ENCODE peak calls at places on chromosomes 3 and 15, in six cellular contexts. One of them, this sample, is unnamed.

GRCh38 chr3:123122525-123123315 is 55.9 kb downstream of the PDIA5 start:
- DNase-seq in MM.1S: no peak
- DNase-seq in AG09309: no peak
- DNase-seq in neuronal stem cell: no peak
- DNase-seq in heart right ventricle: no peak
- DNase-seq in fibroblast of lung: peak
- DNase-seq in this sample: no peak

GRCh38 chr15:73838795-73839565 is 34.4 kb upstream of the TBC1D21 start:
- DNase-seq in MM.1S: no peak
- DNase-seq in AG09309: no peak
- DNase-seq in neuronal stem cell: no peak
- DNase-seq in heart right ventricle: peak
- DNase-seq in fibroblast of lung: no peak
- DNase-seq in this sample: peak

GRCh38 chr15:25469377-25469776 is 30.6 kb upstream of the UBE3A start:
- DNase-seq in MM.1S: no peak
- DNase-seq in AG09309: no peak
- DNase-seq in neuronal stem cell: no peak
- DNase-seq in heart right ventricle: peak
- DNase-seq in fibroblast of lung: no peak
- DNase-seq in this sample: no peak

GRCh38 chr3:138567403-138567802 is 26.7 kb downstream of the CEP70 start:
- DNase-seq in MM.1S: peak
- DNase-seq in AG09309: no peak
- DNase-seq in neuronal stem cell: no peak
- DNase-seq in heart right ventricle: no peak
- DNase-seq in fibroblast of lung: no peak
- DNase-seq in this sample: no peak

GRCh38 chr3:47443611-47443995 is 32.1 kb downstream of the SCAP start:
- DNase-seq in MM.1S: no peak
- DNase-seq in AG09309: no peak
- DNase-seq in neuronal stem cell: no peak
- DNase-seq in heart right ventricle: no peak
- DNase-seq in fibroblast of lung: no peak
- DNase-seq in this sample: no peak

GRCh38 chr3:149702691-149703426 is 45.0 kb upstream of the WWTR1 start:
- DNase-seq in MM.1S: no peak
- DNase-seq in AG09309: peak
- DNase-seq in neuronal stem cell: no peak
- DNase-seq in heart right ventricle: no peak
- DNase-seq in fibroblast of lung: peak
- DNase-seq in this sample: no peak

GRCh38 chr3:7977245-7978103 is 524.1 kb upstream of the LMCD1 start:
- DNase-seq in MM.1S: no peak
- DNase-seq in AG09309: no peak
- DNase-seq in neuronal stem cell: peak
- DNase-seq in heart right ventricle: peak
- DNase-seq in fibroblast of lung: peak
- DNase-seq in this sample: no peak

GRCh38 chr15:66698318-66698961 is 3.6 kb upstream of the SMAD6 start:
- DNase-seq in MM.1S: peak
- DNase-seq in AG09309: no peak
- DNase-seq in neuronal stem cell: peak
- DNase-seq in heart right ventricle: peak
- DNase-seq in fibroblast of lung: peak
- DNase-seq in this sample: peak

GRCh38 chr3:53238051-53238850 is 17.6 kb downstream of the TKT start:
- DNase-seq in MM.1S: no peak
- DNase-seq in AG09309: peak
- DNase-seq in neuronal stem cell: no peak
- DNase-seq in heart right ventricle: no peak
- DNase-seq in fibroblast of lung: peak
- DNase-seq in this sample: no peak

GRCh38 chr15:74901612-74902063 is 5.0 kb downstream of the FAM219B start:
- DNase-seq in MM.1S: peak
- DNase-seq in AG09309: no peak
- DNase-seq in neuronal stem cell: peak
- DNase-seq in heart right ventricle: peak
- DNase-seq in fibroblast of lung: peak
- DNase-seq in this sample: peak

GRCh38 chr15:91852741-91853500 is 587 bp upstream of the SLCO3A1 start:
- DNase-seq in MM.1S: peak
- DNase-seq in AG09309: peak
- DNase-seq in neuronal stem cell: peak
- DNase-seq in heart right ventricle: peak
- DNase-seq in fibroblast of lung: peak
- DNase-seq in this sample: peak

GRCh38 chr3:126557761-126558160 is 971 bp downstream of the C3orf22 start:
- DNase-seq in MM.1S: no peak
- DNase-seq in AG09309: no peak
- DNase-seq in neuronal stem cell: no peak
- DNase-seq in heart right ventricle: no peak
- DNase-seq in fibroblast of lung: no peak
- DNase-seq in this sample: no peak

GRCh38 chr15:44729394-44729913 is 6.9 kb upstream of the TRIM69 start:
- DNase-seq in MM.1S: peak
- DNase-seq in AG09309: no peak
- DNase-seq in neuronal stem cell: no peak
- DNase-seq in heart right ventricle: peak
- DNase-seq in fibroblast of lung: peak
- DNase-seq in this sample: no peak

GRCh38 chr15:56586206-56586605 is 121.3 kb upstream of the MNS1 start:
- DNase-seq in MM.1S: no peak
- DNase-seq in AG09309: no peak
- DNase-seq in neuronal stem cell: no peak
- DNase-seq in heart right ventricle: no peak
- DNase-seq in fibroblast of lung: no peak
- DNase-seq in this sample: no peak

GRCh38 chr3:100334340-100335136 is at the start of gene NIT2:
- DNase-seq in MM.1S: peak
- DNase-seq in AG09309: no peak
- DNase-seq in neuronal stem cell: peak
- DNase-seq in heart right ventricle: peak
- DNase-seq in fibroblast of lung: peak
- DNase-seq in this sample: peak

GRCh38 chr3:34183581-34184313 is 385.3 kb downstream of the PDCD6IP start:
- DNase-seq in MM.1S: no peak
- DNase-seq in AG09309: no peak
- DNase-seq in neuronal stem cell: no peak
- DNase-seq in heart right ventricle: no peak
- DNase-seq in fibroblast of lung: no peak
- DNase-seq in this sample: no peak

GRCh38 chr3:34180532-34180931 is 382.1 kb downstream of the PDCD6IP start:
- DNase-seq in MM.1S: no peak
- DNase-seq in AG09309: no peak
- DNase-seq in neuronal stem cell: no peak
- DNase-seq in heart right ventricle: no peak
- DNase-seq in fibroblast of lung: no peak
- DNase-seq in this sample: no peak

GRCh38 chr3:34189133-34189532 is 390.7 kb downstream of the PDCD6IP start:
- DNase-seq in MM.1S: no peak
- DNase-seq in AG09309: no peak
- DNase-seq in neuronal stem cell: no peak
- DNase-seq in heart right ventricle: no peak
- DNase-seq in fibroblast of lung: no peak
- DNase-seq in this sample: no peak

GRCh38 chr3:34183114-34183513 is 384.7 kb downstream of the PDCD6IP start:
- DNase-seq in MM.1S: no peak
- DNase-seq in AG09309: no peak
- DNase-seq in neuronal stem cell: no peak
- DNase-seq in heart right ventricle: no peak
- DNase-seq in fibroblast of lung: no peak
- DNase-seq in this sample: no peak

DNA sequence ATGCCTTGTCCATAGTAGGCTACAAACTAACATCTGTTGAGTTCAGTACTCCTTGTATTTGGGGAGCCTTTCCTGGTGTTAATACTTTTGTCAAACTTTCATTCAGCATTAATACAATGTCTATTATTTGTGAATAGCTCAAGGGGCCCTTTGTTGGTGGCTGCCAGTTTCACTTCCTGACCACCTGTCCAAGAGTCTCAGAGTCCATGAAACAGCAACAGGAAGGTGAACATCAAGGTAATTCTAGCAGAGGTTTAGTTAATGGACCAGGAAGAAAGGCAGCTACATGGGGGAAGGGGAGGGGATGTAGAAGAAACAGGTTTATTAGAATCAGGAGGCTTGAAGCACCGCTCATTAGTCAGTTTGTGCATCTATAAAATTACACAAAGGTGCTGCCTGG is 386.9 kb downstream of the PDCD6IP start:
- DNase-seq in MM.1S: peak
- DNase-seq in AG09309: no peak
- DNase-seq in neuronal stem cell: no peak
- DNase-seq in heart right ventricle: no peak
- DNase-seq in fibroblast of lung: no peak
- DNase-seq in this sample: no peak
- H3K4me3 ChIP-seq in MM.1S: no peak
- H3K4me3 ChIP-seq in AG09309: no peak
- H3K4me3 ChIP-seq in neuronal stem cell: no peak
- H3K4me3 ChIP-seq in heart right ventricle: no peak
- H3K4me3 ChIP-seq in fibroblast of lung: no peak
- H3K4me3 ChIP-seq in this sample: no peak

GRCh38 chr15:71117906-71118305 is 2.6 kb downstream of the THSD4 start:
- DNase-seq in MM.1S: no peak
- DNase-seq in AG09309: no peak
- DNase-seq in neuronal stem cell: no peak
- DNase-seq in heart right ventricle: no peak
- DNase-seq in fibroblast of lung: no peak
- DNase-seq in this sample: no peak
- H3K4me3 ChIP-seq in MM.1S: no peak
- H3K4me3 ChIP-seq in AG09309: no peak
- H3K4me3 ChIP-seq in neuronal stem cell: no peak
- H3K4me3 ChIP-seq in heart right ventricle: no peak
- H3K4me3 ChIP-seq in fibroblast of lung: no peak
- H3K4me3 ChIP-seq in this sample: no peak

DNA sequence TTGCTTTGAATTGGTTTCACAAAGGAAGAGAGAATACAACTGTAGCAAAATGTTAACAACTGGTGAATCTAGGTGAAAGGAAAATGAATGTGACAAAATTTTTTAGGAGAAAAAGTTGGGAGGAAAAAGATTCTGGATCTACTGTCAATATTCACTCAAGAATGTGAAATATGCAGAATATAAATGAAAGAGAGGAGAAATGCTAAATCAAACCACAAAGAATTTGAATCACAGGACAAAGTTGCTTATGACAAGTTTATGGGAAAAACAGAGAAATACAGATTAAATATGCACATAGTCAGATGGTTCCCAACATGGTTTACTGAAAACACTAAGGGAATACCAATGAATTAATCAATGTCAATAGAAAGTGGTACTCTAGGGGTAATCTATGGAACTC is 27.6 kb downstream of the C3orf33 start:
- DNase-seq in MM.1S: no peak
- DNase-seq in AG09309: no peak
- DNase-seq in neuronal stem cell: no peak
- DNase-seq in heart right ventricle: no peak
- DNase-seq in fibroblast of lung: no peak
- DNase-seq in this sample: no peak
- H3K4me3 ChIP-seq in MM.1S: no peak
- H3K4me3 ChIP-seq in AG09309: no peak
- H3K4me3 ChIP-seq in neuronal stem cell: no peak
- H3K4me3 ChIP-seq in heart right ventricle: no peak
- H3K4me3 ChIP-seq in fibroblast of lung: no peak
- H3K4me3 ChIP-seq in this sample: no peak

DNA sequence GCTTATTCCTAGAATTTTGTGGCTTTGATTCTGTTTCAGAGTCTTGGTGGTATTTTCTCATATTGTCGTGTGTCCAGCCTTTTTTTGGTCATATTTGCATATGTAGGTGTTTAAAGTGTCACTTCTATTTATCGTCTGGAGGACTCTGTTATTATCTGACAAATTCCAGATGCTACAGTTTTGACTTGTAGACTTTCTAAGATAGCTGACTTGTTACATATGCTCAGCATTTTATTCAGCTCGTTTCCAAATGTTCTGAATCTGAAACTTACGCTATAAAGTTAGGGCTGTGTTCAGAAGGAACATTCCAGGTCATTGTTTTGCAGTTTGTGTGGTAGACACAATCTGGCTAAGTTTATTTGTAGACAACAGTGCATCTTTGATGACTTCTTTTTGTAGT is 1.9 kb downstream of the PPP4R2 start:
- DNase-seq in MM.1S: no peak
- DNase-seq in AG09309: no peak
- DNase-seq in neuronal stem cell: no peak
- DNase-seq in heart right ventricle: no peak
- DNase-seq in fibroblast of lung: peak
- DNase-seq in this sample: no peak
- H3K4me3 ChIP-seq in MM.1S: peak
- H3K4me3 ChIP-seq in AG09309: peak
- H3K4me3 ChIP-seq in neuronal stem cell: peak
- H3K4me3 ChIP-seq in heart right ventricle: peak
- H3K4me3 ChIP-seq in fibroblast of lung: peak
- H3K4me3 ChIP-seq in this sample: peak

DNA sequence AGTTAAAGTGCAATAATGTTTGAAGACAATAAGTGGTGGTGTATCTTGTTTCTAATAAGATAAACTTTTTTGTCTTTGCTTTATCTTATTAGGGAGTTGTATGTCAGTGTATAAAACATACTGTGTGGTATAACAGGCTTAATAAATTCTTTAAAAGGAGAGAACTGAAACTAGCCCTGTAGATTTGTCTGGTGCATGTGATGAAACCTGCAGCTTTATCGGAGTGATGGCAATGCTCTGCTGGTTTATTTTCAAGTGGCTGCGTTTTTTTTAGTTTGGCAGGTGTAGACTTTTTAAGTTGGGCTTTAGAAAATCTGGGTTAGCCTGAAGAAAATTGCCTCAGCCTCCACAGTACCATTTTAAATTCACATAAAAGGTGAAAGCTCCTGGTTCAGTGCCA is 2.7 kb downstream of the RPL15 start:
- DNase-seq in MM.1S: no peak
- DNase-seq in AG09309: no peak
- DNase-seq in neuronal stem cell: no peak
- DNase-seq in heart right ventricle: no peak
- DNase-seq in fibroblast of lung: no peak
- DNase-seq in this sample: no peak
- H3K4me3 ChIP-seq in MM.1S: no peak
- H3K4me3 ChIP-seq in AG09309: no peak
- H3K4me3 ChIP-seq in neuronal stem cell: no peak
- H3K4me3 ChIP-seq in heart right ventricle: no peak
- H3K4me3 ChIP-seq in fibroblast of lung: peak
- H3K4me3 ChIP-seq in this sample: no peak